ENCODE peak calls at places on chromosome 4, in nine cellular contexts. One of them, this sample, is unnamed.

GRCh38 chr4:66575024-66575696 is 904.9 kb upstream of the EPHA5 start:
- DNase-seq in heart right ventricle: no peak
- DNase-seq in cardiac fibroblast: peak
- DNase-seq in IMR-90: peak
- DNase-seq in NCI-H1092: no peak
- DNase-seq in MCF 10A: peak
- DNase-seq in NCI-H748 treated with DMSO at 0.1 percent for 48 hours: no peak
- DNase-seq in ACHN: peak
- DNase-seq in fibroblast of gingiva: peak
- DNase-seq in this sample: no peak

GRCh38 chr4:140861359-140862181 is 105.4 kb upstream of the TBC1D9 start:
- DNase-seq in heart right ventricle: no peak
- DNase-seq in cardiac fibroblast: peak
- DNase-seq in IMR-90: peak
- DNase-seq in NCI-H1092: peak
- DNase-seq in MCF 10A: peak
- DNase-seq in NCI-H748 treated with DMSO at 0.1 percent for 48 hours: peak
- DNase-seq in ACHN: peak
- DNase-seq in fibroblast of gingiva: peak
- DNase-seq in this sample: peak

GRCh38 chr4:185096032-185096653 is 46.9 kb upstream of the SLC25A4 start:
- DNase-seq in heart right ventricle: no peak
- DNase-seq in cardiac fibroblast: peak
- DNase-seq in IMR-90: peak
- DNase-seq in NCI-H1092: peak
- DNase-seq in MCF 10A: peak
- DNase-seq in NCI-H748 treated with DMSO at 0.1 percent for 48 hours: peak
- DNase-seq in ACHN: peak
- DNase-seq in fibroblast of gingiva: peak
- DNase-seq in this sample: peak

GRCh38 chr4:15918484-15919129 is 19.9 kb downstream of the FGFBP1 start:
- DNase-seq in heart right ventricle: no peak
- DNase-seq in cardiac fibroblast: no peak
- DNase-seq in IMR-90: no peak
- DNase-seq in NCI-H1092: no peak
- DNase-seq in MCF 10A: peak
- DNase-seq in NCI-H748 treated with DMSO at 0.1 percent for 48 hours: no peak
- DNase-seq in ACHN: no peak
- DNase-seq in fibroblast of gingiva: no peak
- DNase-seq in this sample: no peak

GRCh38 chr4:5863461-5864113 is 29.3 kb downstream of the CRMP1 start:
- DNase-seq in heart right ventricle: no peak
- DNase-seq in cardiac fibroblast: peak
- DNase-seq in IMR-90: peak
- DNase-seq in NCI-H1092: no peak
- DNase-seq in MCF 10A: peak
- DNase-seq in NCI-H748 treated with DMSO at 0.1 percent for 48 hours: no peak
- DNase-seq in ACHN: peak
- DNase-seq in fibroblast of gingiva: peak
- DNase-seq in this sample: peak

GRCh38 chr4:56356650-56357049 is 30.6 kb downstream of the AASDH start:
- DNase-seq in heart right ventricle: no peak
- DNase-seq in cardiac fibroblast: no peak
- DNase-seq in IMR-90: no peak
- DNase-seq in NCI-H1092: no peak
- DNase-seq in MCF 10A: no peak
- DNase-seq in NCI-H748 treated with DMSO at 0.1 percent for 48 hours: no peak
- DNase-seq in ACHN: no peak
- DNase-seq in fibroblast of gingiva: no peak
- DNase-seq in this sample: no peak

GRCh38 chr4:44493924-44494323 is 45.3 kb upstream of the KCTD8 start:
- DNase-seq in heart right ventricle: no peak
- DNase-seq in cardiac fibroblast: peak
- DNase-seq in IMR-90: no peak
- DNase-seq in NCI-H1092: peak
- DNase-seq in MCF 10A: peak
- DNase-seq in NCI-H748 treated with DMSO at 0.1 percent for 48 hours: no peak
- DNase-seq in ACHN: peak
- DNase-seq in fibroblast of gingiva: no peak
- DNase-seq in this sample: peak

GRCh38 chr4:117793786-117794369 is 240.4 kb upstream of the NDST3 start:
- DNase-seq in heart right ventricle: no peak
- DNase-seq in cardiac fibroblast: no peak
- DNase-seq in IMR-90: no peak
- DNase-seq in NCI-H1092: no peak
- DNase-seq in MCF 10A: peak
- DNase-seq in NCI-H748 treated with DMSO at 0.1 percent for 48 hours: no peak
- DNase-seq in ACHN: no peak
- DNase-seq in fibroblast of gingiva: no peak
- DNase-seq in this sample: no peak

GRCh38 chr4:158172196-158172557 is 648 bp downstream of the GASK1B start:
- DNase-seq in heart right ventricle: no peak
- DNase-seq in cardiac fibroblast: peak
- DNase-seq in IMR-90: peak
- DNase-seq in NCI-H1092: no peak
- DNase-seq in MCF 10A: peak
- DNase-seq in NCI-H748 treated with DMSO at 0.1 percent for 48 hours: no peak
- DNase-seq in ACHN: peak
- DNase-seq in fibroblast of gingiva: peak
- DNase-seq in this sample: no peak

This sample was measured in mesendoderm.